ENCODE peak calls at places on chromosomes 6 and 20, in ten cellular contexts. M is left lung; Q is prostate gland; F is central memory CD4-positive, alpha-beta T cell; S is H7; C is left ventricle myocardium superior; V is glomerular endothelial cell; W is GM04504; B is BJ; R is tibial artery. N is an unnamed sample.

GRCh38 chr20:10414982-10415650 is 18.9 kb downstream of the MKKS start:
- DNase-seq in C (no peak), V (no peak), S (peak; percentile 13), R (no peak), Q (no peak), M (no peak), F (no peak), B (no peak), W (no peak), N (no peak)

GRCh38 chr20:1150218-1150617 is 31.8 kb downstream of the PSMF1 start:
- DNase-seq in C (no peak), S (no peak), V (no peak), R (no peak), F (no peak), Q (no peak), W (no peak), M (no peak), B (no peak), N (no peak)

GRCh38 chr6:10393544-10394225 is 21.2 kb downstream of the TFAP2A start:
- DNase-seq in W (no peak), C (no peak), V (no peak), B (no peak), Q (no peak), S (no peak), F (no peak), M (no peak), R (no peak), N (no peak)

GRCh38 chr20:5657190-5657872 is 92.9 kb upstream of the SHLD1 start:
- DNase-seq in S (no peak), M (no peak), F (no peak), W (peak; percentile 98), V (peak; percentile 95), C (no peak), B (peak; percentile 73), Q (peak; percentile 40), R (peak; percentile 48), N (peak; percentile 76)

GRCh38 chr6:157030756-157031155 is 253.6 kb downstream of the ARID1B start:
- DNase-seq in M (no peak), V (no peak), C (no peak), W (no peak), B (no peak), F (no peak), S (no peak), R (no peak), Q (no peak), N (no peak)

GRCh38 chr20:9392892-9393857 is 121.2 kb upstream of the LAMP5 start:
- DNase-seq in M (peak; percentile 75), V (peak; percentile 14), S (peak; percentile 79), F (no peak), R (peak; percentile 79), Q (peak; percentile 39), C (peak; percentile 75), W (peak; percentile 28), B (no peak), N (peak; percentile 70)

GRCh38 chr6:4133941-4134838 is 1.2 kb downstream of the ECI2 start:
- DNase-seq in M (no peak), W (no peak), S (peak; percentile 52), F (peak; percentile 11), B (no peak), Q (peak; percentile 25), V (no peak), C (no peak), R (peak; percentile 33), N (peak; percentile 49)

GRCh38 chr6:17589402-17590116 is 10.5 kb upstream of the FAM8A1 start:
- DNase-seq in R (no peak), S (no peak), V (peak; percentile 20), Q (no peak), B (peak; percentile 33), M (no peak), F (peak; percentile 36), C (no peak), W (peak; percentile 75), N (peak; percentile 81)

GRCh38 chr6:166619912-166620311 is 7.1 kb downstream of the RPS6KA2 start:
- DNase-seq in M (no peak), R (no peak), C (peak; percentile 54), F (no peak), Q (peak; percentile 51), S (no peak), V (no peak), B (peak; percentile 98), W (peak; percentile 96), N (peak; percentile 81)

GRCh38 chr20:25316506-25317190 is 68.8 kb downstream of the PYGB start:
- DNase-seq in S (peak; percentile 13), V (no peak), R (peak; percentile 20), M (peak; percentile 45), B (no peak), F (no peak), C (no peak), Q (no peak), W (no peak), N (peak; percentile 0)

GRCh38 chr6:168035098-168035660 is 37.7 kb downstream of the KIF25 start:
- DNase-seq in W (peak; percentile 16), M (peak; percentile 79), R (peak; percentile 39), V (peak; percentile 56), S (peak; percentile 85), F (no peak), B (no peak), C (peak; percentile 79), Q (peak; percentile 24), N (peak; percentile 36)

GRCh38 chr6:42269553-42269952 is 51.9 kb upstream of the MRPS10 start:
- DNase-seq in V (no peak), S (no peak), B (no peak), M (no peak), W (no peak), Q (no peak), F (no peak), C (no peak), R (no peak), N (no peak)

GRCh38 chr6:17602888-17603287 is 2.8 kb downstream of the FAM8A1 start:
- DNase-seq in W (no peak), Q (no peak), F (no peak), V (no peak), B (no peak), C (no peak), M (no peak), S (no peak), R (no peak), N (no peak)

GRCh38 chr6:16670183-16670582 is 91.1 kb downstream of the ATXN1 start:
- DNase-seq in C (peak; percentile 68), V (no peak), Q (no peak), W (no peak), F (no peak), M (peak; percentile 82), R (peak; percentile 28), S (no peak), B (no peak), N (peak; percentile 63)

GRCh38 chr6:145633981-145634627 is 101.2 kb downstream of the EPM2A start:
- DNase-seq in F (peak; percentile 51), M (peak; percentile 72), W (peak; percentile 61), Q (peak; percentile 65), C (peak; percentile 84), B (peak; percentile 3), R (peak; percentile 72), S (peak; percentile 59), V (peak; percentile 68), N (peak; percentile 60)

GRCh38 chr20:64001607-64002011 is 20.7 kb downstream of the PRPF6 start:
- DNase-seq in R (no peak), Q (peak; percentile 59), W (no peak), C (no peak), F (no peak), S (no peak), V (no peak), B (no peak), M (no peak), N (no peak)

GRCh38 chr6:132300323-132300949 is 100.8 kb downstream of the MOXD1 start:
- DNase-seq in B (no peak), Q (no peak), W (no peak), M (no peak), R (no peak), F (no peak), S (peak; percentile 5), V (peak; percentile 31), C (no peak), N (peak; percentile 22)

GRCh38 chr6:74731204-74731603 is 474.6 kb downstream of the COL12A1 start:
- DNase-seq in R (no peak), C (no peak), B (no peak), W (no peak), M (no peak), F (no peak), S (no peak), Q (no peak), V (no peak), N (no peak)